ENCODE peak calls at places on chromosomes 7 and 10, in four cellular contexts. K is GM18507; I is activated CD8-positive, alpha-beta memory T cell treated with anti-CD3 and anti-CD28 coated beads for 48 hours; D is NCI-H1105 treated with DMSO at 0.1 percent for 48 hours. E is an unnamed sample.

GRCh38 chr7:20742913-20743312 is 43.8 kb downstream of the SP8 start:
- DNase-seq in I (no peak), K (no peak), D (no peak), E (no peak)

GRCh38 chr7:12052211-12052610 is 158.9 kb upstream of the TMEM106B start:
- DNase-seq in I (no peak), K (no peak), D (no peak), E (no peak)

GRCh38 chr10:15348579-15348978 is 22.5 kb downstream of the FAM171A1 start:
- DNase-seq in K (no peak), I (no peak), D (no peak), E (no peak)

GRCh38 chr10:101007099-101007711 is 7.6 kb downstream of the LZTS2 start:
- DNase-seq in D (no peak), I (no peak), K (no peak), E (no peak)

GRCh38 chr7:37759519-37759918 is 76.0 kb downstream of the GPR141 start:
- DNase-seq in K (no peak), D (peak; percentile 55), I (no peak), E (no peak)

GRCh38 chr10:68096913-68097509 is 12.3 kb upstream of the MYPN start:
- DNase-seq in I (no peak), D (peak; percentile 1), K (no peak), E (peak; percentile 81)

GRCh38 chr7:36283711-36284130 is 105.9 kb upstream of the ANLN start:
- DNase-seq in I (no peak), K (no peak), D (no peak), E (peak; percentile 29)

GRCh38 chr7:147197006-147197405 is 1080.4 kb downstream of the CNTNAP2 start:
- DNase-seq in D (no peak), K (no peak), I (no peak), E (no peak)

GRCh38 chr10:102269017-102269416 is 23.7 kb downstream of the GBF1 start:
- DNase-seq in K (no peak), D (no peak), I (no peak), E (peak; percentile 17)

GRCh38 chr7:26787696-26788095 is 76.7 kb downstream of the SKAP2 start:
- DNase-seq in D (peak; percentile 27), K (no peak), I (no peak), E (no peak)

GRCh38 chr10:21421794-21422193 is 103.7 kb downstream of the SKIDA1 start:
- DNase-seq in K (no peak), I (no peak), D (no peak), E (no peak)